ENCODE peak calls at places on chromosomes 12 and 14, in five cellular contexts. F, M, J, R and I are unnamed samples.

GRCh38 chr14:99537399-99537798 is 56.2 kb downstream of the CCNK start:
- DNase-seq in R (no peak), F (no peak), M (no peak), J (no peak), I (peak; percentile 37)

GRCh38 chr12:101823891-101824290 is 6.9 kb downstream of the GNPTAB start:
- DNase-seq in R (peak; percentile 79), M (peak; percentile 33), F (peak; percentile 21), J (no peak), I (peak; percentile 54)

GRCh38 chr14:104656014-104656714 is 33.3 kb upstream of the INF2 start:
- DNase-seq in R (no peak), J (no peak), F (no peak), M (no peak), I (no peak)

GRCh38 chr14:59022144-59022543 is 166.3 kb upstream of the DAAM1 start:
- DNase-seq in J (no peak), R (no peak), F (no peak), M (no peak), I (no peak)

GRCh38 chr12:108567388-108567787 is 5.0 kb downstream of the ISCU start:
- DNase-seq in J (no peak), F (no peak), M (no peak), R (no peak), I (no peak)

GRCh38 chr12:57632898-57633825 is at the start of gene B4GALNT1:
- DNase-seq in R (peak; percentile 81), M (peak; percentile 46), F (no peak), J (no peak), I (peak; percentile 77)

GRCh38 chr14:25178255-25178654 is 128.3 kb upstream of the STXBP6 start:
- DNase-seq in M (no peak), F (no peak), J (no peak), R (no peak), I (no peak)

GRCh38 chr12:89245090-89245489 is 107.2 kb downstream of the DUSP6 start:
- DNase-seq in J (no peak), F (no peak), M (no peak), R (no peak), I (no peak)

GRCh38 chr12:12705833-12706520 is 10.0 kb upstream of the GPR19 start:
- DNase-seq in M (no peak), J (no peak), F (no peak), R (no peak), I (no peak)

GRCh38 chr12:82883396-82884360 is 197.0 kb downstream of the TMTC2 start:
- DNase-seq in J (no peak), R (no peak), F (no peak), M (no peak), I (no peak)

GRCh38 chr12:5429741-5430557 is 2.0 kb upstream of the NTF3 start:
- DNase-seq in J (no peak), F (no peak), M (no peak), R (no peak), I (peak; percentile 50)
- TF ChIP-seq SP1 in J (no peak), F (no peak), M (no peak), R (no peak), I (no peak)

GRCh38 chr14:70059545-70059944 is 129.2 kb downstream of the SLC8A3 start:
- DNase-seq in F (no peak), M (no peak), R (no peak), J (no peak), I (no peak)

GRCh38 chr14:70061108-70061507 is 127.6 kb downstream of the SLC8A3 start:
- DNase-seq in F (peak; percentile 16), R (no peak), M (no peak), J (no peak), I (no peak)

GRCh38 chr14:70067810-70068209 is 120.9 kb downstream of the SLC8A3 start:
- DNase-seq in J (no peak), F (no peak), M (no peak), R (no peak), I (no peak)

GRCh38 chr14:70069186-70069585 is 119.6 kb downstream of the SLC8A3 start:
- DNase-seq in J (no peak), M (no peak), F (peak; percentile 50), R (no peak), I (no peak)

GRCh38 chr14:70064111-70064885 is 124.5 kb downstream of the SLC8A3 start:
- DNase-seq in J (no peak), F (no peak), M (no peak), R (no peak), I (no peak)
- TF ChIP-seq ATF3 in J (no peak), F (no peak), M (no peak), R (no peak), I (no peak)

DNA sequence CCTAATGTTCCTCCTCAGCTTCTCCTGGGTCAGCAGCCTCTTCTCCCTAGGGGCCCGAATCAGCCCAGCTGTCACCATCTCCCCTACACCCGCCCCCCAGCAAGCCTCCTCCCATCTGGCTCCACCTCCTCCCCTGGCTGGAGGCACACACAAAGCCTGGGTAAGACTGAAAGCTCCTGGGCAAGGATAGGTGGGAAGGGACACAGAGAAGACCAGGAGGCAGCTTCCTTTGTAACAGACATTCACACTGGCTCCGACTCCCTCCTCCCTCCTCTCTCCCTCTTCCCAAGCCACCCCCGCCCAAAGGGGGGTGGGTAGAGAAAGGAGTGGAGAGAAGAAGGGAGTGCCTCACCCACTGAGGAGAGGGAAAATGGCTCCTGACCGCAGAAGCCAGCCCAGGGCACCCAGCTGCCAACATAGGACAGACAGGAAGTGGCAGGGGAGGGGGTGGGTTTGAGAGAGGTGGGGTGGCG is 4.0 kb downstream of the CHD4 start:
- DNase-seq in M (no peak), J (no peak), F (no peak), R (no peak), I (no peak)
- TF ChIP-seq SP1 in M (no peak), J (no peak), F (no peak), R (no peak), I (no peak)

GRCh38 chr12:114425031-114425626 is 19.2 kb upstream of the TBX5 start:
- DNase-seq in M (no peak), J (no peak), R (no peak), F (peak; percentile 15), I (no peak)

GRCh38 chr12:114434341-114434740 is 28.4 kb upstream of the TBX5 start:
- DNase-seq in F (no peak), R (no peak), J (no peak), M (no peak), I (no peak)

DNA sequence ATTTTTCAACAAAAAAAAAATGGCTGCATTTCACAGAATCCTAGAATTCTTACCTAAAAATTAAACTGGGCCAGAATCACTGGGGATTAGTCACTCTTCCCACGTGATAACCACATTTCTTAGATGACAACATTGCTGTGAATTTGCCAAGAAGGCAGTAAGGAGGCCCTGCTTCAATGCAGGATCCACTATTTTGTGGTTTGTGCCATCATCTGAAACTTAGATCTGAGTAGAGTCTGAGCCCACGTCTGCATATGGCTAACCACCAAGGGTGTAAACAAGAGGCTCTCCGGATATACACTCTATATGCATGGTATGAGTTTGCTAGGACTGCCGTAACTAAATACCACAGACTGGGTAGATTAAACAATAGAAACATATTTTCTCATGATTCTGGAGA is 24.4 kb upstream of the TBX5 start:
- DNase-seq in R (no peak), J (no peak), M (no peak), F (no peak), I (no peak)
- TF ChIP-seq ATF3 in R (no peak), J (no peak), M (no peak), F (no peak), I (no peak)

GRCh38 chr14:76294876-76295275 is 81.1 kb upstream of the ESRRB start:
- DNase-seq in M (no peak), F (no peak), J (no peak), R (no peak), I (no peak)
- TF ChIP-seq SP1 in M (no peak), F (no peak), J (no peak), R (no peak), I (no peak)

GRCh38 chr12:26573212-26573909 is 259.6 kb downstream of the ITPR2 start:
- DNase-seq in J (no peak), M (no peak), R (no peak), F (no peak), I (no peak)
- TF ChIP-seq ATF3 in J (no peak), M (no peak), R (no peak), F (no peak), I (no peak)

GRCh38 chr12:72030272-72030671 is 91.6 kb downstream of the TPH2 start:
- DNase-seq in M (no peak), J (no peak), R (no peak), F (no peak), I (no peak)
- TF ChIP-seq SP1 in M (no peak), J (no peak), R (no peak), F (no peak), I (no peak)